ENCODE peak calls at places on chromosomes 16 and 17, in seven cellular contexts. A is stimulated activated CD4-positive, alpha-beta T cell treated with anti-CD3 and anti-CD28 coated beads, TNF-alpha, amount 100 ng/mL, for 48 hours; N is ELF-1; H is amygdala; B is lower leg skin; W is RPMI8226; D is T-helper 1 cell. U is an unnamed sample.

GRCh38 chr17:17872468-17873345 is 35.9 kb upstream of the SREBF1 start:
- DNase-seq in H (no peak), B (no peak), D (no peak), A (no peak), W (no peak), N (peak; percentile 58), U (no peak)

GRCh38 chr17:66819466-66819865 is 15.5 kb upstream of the CACNG5 start:
- DNase-seq in H (no peak), A (no peak), W (no peak), B (no peak), D (no peak), N (no peak), U (no peak)

GRCh38 chr17:5562661-5563360 is 21.5 kb downstream of the NLRP1 start:
- DNase-seq in W (no peak), D (no peak), A (no peak), H (no peak), B (no peak), N (no peak), U (no peak)

GRCh38 chr17:79826210-79826680 is 13.0 kb downstream of the CBX4 start:
- DNase-seq in N (no peak), H (no peak), D (peak; percentile 23), B (no peak), A (no peak), W (no peak), U (no peak)

GRCh38 chr17:12415031-12415430 is 250.7 kb upstream of the MYOCD start:
- DNase-seq in B (no peak), A (no peak), N (peak; percentile 40), H (no peak), D (no peak), W (no peak), U (peak; percentile 83)

GRCh38 chr16:87201052-87201451 is 116.1 kb downstream of the C16orf95 start:
- DNase-seq in H (peak; percentile 16), A (no peak), D (no peak), N (no peak), W (no peak), B (no peak), U (no peak)

GRCh38 chr17:75315541-75316243 is 26.5 kb upstream of the SLC25A19 start:
- DNase-seq in W (no peak), D (peak; percentile 40), B (no peak), N (no peak), A (no peak), H (no peak), U (no peak)

GRCh38 chr17:38958756-38959155 is 8.4 kb downstream of the FBXO47 start:
- DNase-seq in H (no peak), W (no peak), N (no peak), B (no peak), A (no peak), D (no peak), U (no peak)

GRCh38 chr16:66961065-66961744 is at the start of gene CES3:
- DNase-seq in A (peak; percentile 55), N (peak; percentile 90), H (peak; percentile 10), B (no peak), W (peak; percentile 88), D (peak; percentile 83), U (peak; percentile 94)

GRCh38 chr17:34401165-34401564 is 38.1 kb upstream of the CCL1 start:
- DNase-seq in N (no peak), B (no peak), A (no peak), H (no peak), D (no peak), W (no peak), U (no peak)

GRCh38 chr16:78235168-78235800 is 135.8 kb downstream of the WWOX start:
- DNase-seq in A (peak; percentile 41), N (peak; percentile 90), H (peak; percentile 26), D (peak; percentile 56), B (peak; percentile 92), W (peak; percentile 74), U (peak; percentile 79)

GRCh38 chr16:59886021-59886420 is 1151.9 kb upstream of the GOT2 start:
- DNase-seq in B (peak; percentile 89), D (no peak), A (no peak), W (no peak), H (peak; percentile 49), N (no peak), U (no peak)

GRCh38 chr16:61274211-61274610 is 762.0 kb downstream of the CDH8 start:
- DNase-seq in N (no peak), D (no peak), A (no peak), H (no peak), B (no peak), W (no peak), U (no peak)

GRCh38 chr17:9937164-9937835 is 32.2 kb upstream of the RCVRN start:
- DNase-seq in H (no peak), A (no peak), N (no peak), B (peak; percentile 92), D (no peak), W (no peak), U (no peak)

GRCh38 chr16:50881331-50881830 is 139.5 kb downstream of the CYLD start:
- DNase-seq in W (no peak), B (no peak), N (peak; percentile 21), H (no peak), D (no peak), A (no peak), U (peak; percentile 66)

GRCh38 chr16:54050281-54051210 is 236.0 kb downstream of the IRX3 start:
- DNase-seq in W (no peak), A (no peak), H (no peak), D (no peak), B (no peak), N (peak; percentile 28), U (peak; percentile 52)

U was measured in mesendoderm.